ENCODE peak calls at places on chromosome 10, in eight cellular contexts. Z is left ventricle myocardium inferior; B is neural progenitor cell; W is OCI-LY7; A is neuronal stem cell; V is CD8-positive, alpha-beta memory T cell; H is testis; M is CD8-positive, alpha-beta T cell. S is an unnamed sample.
A peak's percentile ranks its signal among the peaks of the same experiment; 100 is the strongest.

GRCh38 chr10:68871731-68872342 is 29.3 kb upstream of the DDX50 start:
- DNase-seq in W (no peak), H (peak; percentile 17), M (no peak), Z (no peak), V (no peak), A (peak; percentile 32), B (peak; percentile 57), S (no peak)

GRCh38 chr10:86711957-86712708 is 43.8 kb downstream of the LDB3 start:
- DNase-seq in W (peak; percentile 41), V (no peak), B (peak; percentile 67), H (peak; percentile 74), M (peak; percentile 45), A (peak; percentile 38), Z (no peak), S (no peak)

GRCh38 chr10:77907900-77908717 is 18.4 kb downstream of the DLG5 start:
- DNase-seq in H (no peak), V (no peak), A (no peak), B (no peak), W (peak; percentile 18), M (no peak), Z (no peak), S (no peak)

GRCh38 chr10:114615600-114616007 is 42.5 kb downstream of the ABLIM1 start:
- DNase-seq in M (no peak), Z (no peak), A (no peak), B (no peak), H (no peak), W (no peak), V (no peak), S (no peak)

GRCh38 chr10:6214612-6215011 is 11.9 kb downstream of the PFKFB3 start:
- DNase-seq in H (no peak), M (no peak), B (no peak), A (no peak), W (no peak), Z (no peak), V (no peak), S (no peak)

GRCh38 chr10:96272986-96273280 is 1.6 kb upstream of the BLNK start:
- DNase-seq in H (no peak), Z (no peak), B (no peak), M (no peak), V (no peak), W (no peak), A (no peak), S (no peak)

GRCh38 chr10:89837173-89838001 is 136.0 kb downstream of the KIF20B start:
- DNase-seq in Z (peak; percentile 26), A (no peak), V (peak; percentile 61), M (peak; percentile 27), B (no peak), H (peak; percentile 69), W (no peak), S (peak; percentile 47)

GRCh38 chr10:65194131-65194530 is 1672.9 kb downstream of the REEP3 start:
- DNase-seq in Z (no peak), A (no peak), B (no peak), H (no peak), V (no peak), M (no peak), W (no peak), S (no peak)

GRCh38 chr10:115772606-115773005 is 500.4 kb downstream of the GFRA1 start:
- DNase-seq in Z (no peak), V (no peak), M (no peak), H (no peak), B (no peak), W (no peak), A (no peak), S (no peak)

GRCh38 chr10:114730291-114730690 is 72.2 kb upstream of the ABLIM1 start:
- DNase-seq in V (no peak), H (no peak), A (no peak), Z (no peak), W (no peak), M (no peak), B (no peak), S (no peak)

GRCh38 chr10:124916098-124916584 is 25.8 kb upstream of the ZRANB1 start:
- DNase-seq in A (no peak), Z (no peak), V (no peak), M (no peak), H (no peak), W (peak; percentile 22), B (no peak), S (no peak)

GRCh38 chr10:88041243-88042161 is 178.1 kb downstream of the PTEN start:
- DNase-seq in H (no peak), Z (no peak), M (no peak), A (no peak), V (no peak), B (no peak), W (no peak), S (no peak)

GRCh38 chr10:28652101-28652500 is 25.2 kb upstream of the BAMBI start:
- DNase-seq in V (no peak), W (no peak), H (no peak), Z (no peak), B (no peak), M (no peak), A (no peak), S (no peak)
- H3K4me3 ChIP-seq in V (no peak overlapping the region), W (no peak overlapping the region), H (no peak overlapping the region), Z (no peak overlapping the region), B (no peak overlapping the region), M (no peak overlapping the region), A (no peak overlapping the region), S (no peak overlapping the region)

GRCh38 chr10:20118119-20118518 is 301.9 kb downstream of the PLXDC2 start:
- DNase-seq in H (no peak), B (no peak), M (no peak), A (no peak), V (no peak), Z (no peak), W (no peak), S (no peak)
- H3K27ac ChIP-seq in H (no peak overlapping the region), B (no peak overlapping the region), M (no peak overlapping the region), A (no peak overlapping the region), V (no peak overlapping the region), Z (no peak overlapping the region), W (no peak overlapping the region), S (no peak overlapping the region)

DNA sequence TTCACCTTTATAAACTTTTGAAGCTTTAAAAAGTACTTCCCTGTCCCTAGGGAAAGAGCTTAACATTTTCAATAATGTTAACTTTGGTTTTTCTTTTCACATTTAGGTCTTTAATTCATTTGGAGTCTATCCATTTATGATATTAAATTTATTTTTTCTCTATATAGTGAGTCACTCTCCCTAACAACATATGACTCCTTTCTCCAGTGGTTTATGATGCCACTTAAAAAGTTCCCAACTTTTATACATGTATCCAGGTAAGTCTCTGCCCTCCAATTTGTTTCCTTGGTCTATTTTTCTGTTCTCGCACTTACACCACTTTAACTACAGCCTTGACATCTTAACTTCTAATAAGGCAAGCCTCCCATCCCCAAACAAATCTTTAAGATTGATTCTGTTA is 3.5 kb downstream of the CACUL1 start:
- DNase-seq in W (no peak), A (no peak), M (no peak), Z (no peak), V (no peak), B (no peak), H (no peak), S (no peak)
- H3K4me3 ChIP-seq in W (no peak overlapping the region), A (no peak overlapping the region), M (no peak overlapping the region), Z (no peak overlapping the region), V (no peak overlapping the region), B (no peak overlapping the region), H (no peak overlapping the region), S (no peak overlapping the region)

GRCh38 chr10:30039567-30039966 is 19.8 kb downstream of the JCAD start:
- DNase-seq in H (peak; percentile 73), V (no peak), B (no peak), W (no peak), A (no peak), M (no peak), Z (no peak), S (no peak)
- H3K27ac ChIP-seq in H (no peak overlapping the region), V (no peak overlapping the region), B (no peak overlapping the region), W (no peak overlapping the region), A (no peak overlapping the region), M (no peak overlapping the region), Z (peak overlapping the region; percentile 83), S (peak overlapping the region; percentile 27)

GRCh38 chr10:120951288-120951687 is 100.1 kb downstream of the WDR11 start:
- DNase-seq in H (no peak), Z (no peak), M (no peak), B (peak; percentile 48), V (no peak), W (no peak), A (no peak), S (no peak)

GRCh38 chr10:120946497-120946896 is 95.3 kb downstream of the WDR11 start:
- DNase-seq in Z (no peak), H (no peak), A (no peak), M (no peak), V (no peak), B (no peak), W (no peak), S (no peak)

GRCh38 chr10:120948889-120949382 is 97.8 kb downstream of the WDR11 start:
- DNase-seq in W (peak; percentile 37), H (peak; percentile 80), B (peak; percentile 92), A (peak; percentile 67), M (peak; percentile 39), Z (peak; percentile 75), V (peak; percentile 54), S (peak; percentile 83)

GRCh38 chr10:120949511-120950102 is 98.4 kb downstream of the WDR11 start:
- DNase-seq in A (no peak), V (no peak), W (no peak), M (no peak), Z (no peak), B (peak; percentile 60), H (no peak), S (no peak)

DNA sequence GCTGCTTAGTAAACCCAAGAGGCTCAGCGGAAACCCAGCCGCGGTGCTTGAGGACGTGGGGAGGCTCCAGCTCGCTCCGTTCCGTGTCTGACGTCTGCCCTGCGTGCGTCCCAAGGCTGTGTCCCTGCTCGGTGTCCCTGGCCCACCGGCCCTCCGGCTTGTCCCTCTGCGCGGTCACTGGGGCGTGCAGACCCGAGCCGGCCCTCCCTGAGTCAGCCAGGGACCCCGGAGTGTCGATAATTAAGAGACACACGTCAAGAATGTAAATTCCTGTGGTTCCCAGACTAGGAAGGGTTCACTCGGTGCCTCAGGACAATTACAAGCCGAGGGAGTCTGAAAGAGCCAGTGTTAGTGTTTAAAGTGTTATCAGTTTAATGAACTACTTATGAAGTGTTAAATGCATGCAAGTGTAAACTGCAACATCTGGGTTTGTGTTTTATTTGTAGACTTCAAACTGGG is 99.0 kb downstream of the WDR11 start:
- DNase-seq in W (no peak), B (peak; percentile 89), A (peak; percentile 53), V (no peak), M (no peak), Z (no peak), H (no peak), S (no peak)
- H3K4me3 ChIP-seq in W (no peak overlapping the region), B (peak overlapping the region; percentile 57), A (no peak overlapping the region), V (no peak overlapping the region), M (no peak overlapping the region), Z (peak overlapping the region; percentile 62), H (peak overlapping the region; percentile 10), S (no peak overlapping the region)

GRCh38 chr10:132477066-132477397 is 60.6 kb upstream of the INPP5A start:
- DNase-seq in W (no peak), Z (peak; percentile 7), B (no peak), H (no peak), A (no peak), V (no peak), M (no peak), S (no peak)
- H3K27ac ChIP-seq in W (no peak overlapping the region), Z (no peak overlapping the region), B (no peak overlapping the region), H (no peak overlapping the region), A (no peak overlapping the region), V (no peak overlapping the region), M (no peak overlapping the region), S (no peak overlapping the region)

S was measured in left lung.